ENCODE peak calls at places on chromosomes 11 and 22, in five cellular contexts. One of them, this sample, is unnamed.

GRCh38 chr22:28815101-28815500 is 14.7 kb upstream of the XBP1 start:
- DNase-seq in NCI-H1092 treated with DMSO at 0.1 percent for 48 hours: no peak
- DNase-seq in C1 segment of cervical spinal cord: no peak
- DNase-seq in stimulated activated CD8-positive, alpha-beta memory T cell treated with anti-CD3 and anti-CD28 coated beads, Interleukin-7, amount 100 ng/mL, for 1 hour: no peak
- DNase-seq in mammary epithelial cell: no peak
- DNase-seq in this sample: no peak

GRCh38 chr11:6608726-6609501 is 3.1 kb downstream of the TAF10 start:
- DNase-seq in NCI-H1092 treated with DMSO at 0.1 percent for 48 hours: no peak
- DNase-seq in C1 segment of cervical spinal cord: no peak
- DNase-seq in stimulated activated CD8-positive, alpha-beta memory T cell treated with anti-CD3 and anti-CD28 coated beads, Interleukin-7, amount 100 ng/mL, for 1 hour: no peak
- DNase-seq in mammary epithelial cell: no peak
- DNase-seq in this sample: no peak

GRCh38 chr11:16611395-16612233 is 126.8 kb upstream of the C11orf58 start:
- DNase-seq in NCI-H1092 treated with DMSO at 0.1 percent for 48 hours: peak; percentile 80
- DNase-seq in C1 segment of cervical spinal cord: no peak
- DNase-seq in stimulated activated CD8-positive, alpha-beta memory T cell treated with anti-CD3 and anti-CD28 coated beads, Interleukin-7, amount 100 ng/mL, for 1 hour: no peak
- DNase-seq in mammary epithelial cell: no peak
- DNase-seq in this sample: no peak

GRCh38 chr11:68140496-68141246 is 19.5 kb upstream of the CHKA start:
- DNase-seq in NCI-H1092 treated with DMSO at 0.1 percent for 48 hours: peak; percentile 74
- DNase-seq in C1 segment of cervical spinal cord: no peak
- DNase-seq in stimulated activated CD8-positive, alpha-beta memory T cell treated with anti-CD3 and anti-CD28 coated beads, Interleukin-7, amount 100 ng/mL, for 1 hour: no peak
- DNase-seq in mammary epithelial cell: no peak
- DNase-seq in this sample: no peak

GRCh38 chr22:45583504-45583903 is 80.8 kb downstream of the FBLN1 start:
- DNase-seq in NCI-H1092 treated with DMSO at 0.1 percent for 48 hours: no peak
- DNase-seq in C1 segment of cervical spinal cord: no peak
- DNase-seq in stimulated activated CD8-positive, alpha-beta memory T cell treated with anti-CD3 and anti-CD28 coated beads, Interleukin-7, amount 100 ng/mL, for 1 hour: no peak
- DNase-seq in mammary epithelial cell: no peak
- DNase-seq in this sample: no peak

GRCh38 chr11:34150494-34151151 is 45.2 kb downstream of the NAT10 start:
- DNase-seq in NCI-H1092 treated with DMSO at 0.1 percent for 48 hours: no peak
- DNase-seq in C1 segment of cervical spinal cord: no peak
- DNase-seq in stimulated activated CD8-positive, alpha-beta memory T cell treated with anti-CD3 and anti-CD28 coated beads, Interleukin-7, amount 100 ng/mL, for 1 hour: no peak
- DNase-seq in mammary epithelial cell: no peak
- DNase-seq in this sample: no peak

GRCh38 chr11:118353084-118353710 is 6.2 kb upstream of the UBE4A start:
- DNase-seq in NCI-H1092 treated with DMSO at 0.1 percent for 48 hours: peak; percentile 7
- DNase-seq in C1 segment of cervical spinal cord: no peak
- DNase-seq in stimulated activated CD8-positive, alpha-beta memory T cell treated with anti-CD3 and anti-CD28 coated beads, Interleukin-7, amount 100 ng/mL, for 1 hour: no peak
- DNase-seq in mammary epithelial cell: no peak
- DNase-seq in this sample: no peak

GRCh38 chr11:1205121-1205986 is 17.5 kb upstream of the MUC5B start:
- DNase-seq in NCI-H1092 treated with DMSO at 0.1 percent for 48 hours: no peak
- DNase-seq in C1 segment of cervical spinal cord: no peak
- DNase-seq in stimulated activated CD8-positive, alpha-beta memory T cell treated with anti-CD3 and anti-CD28 coated beads, Interleukin-7, amount 100 ng/mL, for 1 hour: no peak
- DNase-seq in mammary epithelial cell: no peak
- DNase-seq in this sample: no peak

GRCh38 chr11:111846640-111847039 is 24.7 kb downstream of the ALG9 start:
- DNase-seq in NCI-H1092 treated with DMSO at 0.1 percent for 48 hours: no peak
- DNase-seq in C1 segment of cervical spinal cord: no peak
- DNase-seq in stimulated activated CD8-positive, alpha-beta memory T cell treated with anti-CD3 and anti-CD28 coated beads, Interleukin-7, amount 100 ng/mL, for 1 hour: no peak
- DNase-seq in mammary epithelial cell: no peak
- DNase-seq in this sample: no peak

GRCh38 chr11:91981995-91982394 is 242.6 kb upstream of the FAT3 start:
- DNase-seq in NCI-H1092 treated with DMSO at 0.1 percent for 48 hours: no peak
- DNase-seq in C1 segment of cervical spinal cord: no peak
- DNase-seq in stimulated activated CD8-positive, alpha-beta memory T cell treated with anti-CD3 and anti-CD28 coated beads, Interleukin-7, amount 100 ng/mL, for 1 hour: no peak
- DNase-seq in mammary epithelial cell: peak; percentile 88
- DNase-seq in this sample: peak; percentile 89

GRCh38 chr11:43573233-43573632 is 107.3 kb upstream of the HSD17B12 start:
- DNase-seq in NCI-H1092 treated with DMSO at 0.1 percent for 48 hours: peak; percentile 34
- DNase-seq in C1 segment of cervical spinal cord: peak; percentile 17
- DNase-seq in stimulated activated CD8-positive, alpha-beta memory T cell treated with anti-CD3 and anti-CD28 coated beads, Interleukin-7, amount 100 ng/mL, for 1 hour: no peak
- DNase-seq in mammary epithelial cell: no peak
- DNase-seq in this sample: no peak

GRCh38 chr11:101441747-101442146 is 142.1 kb downstream of the TRPC6 start:
- DNase-seq in NCI-H1092 treated with DMSO at 0.1 percent for 48 hours: no peak
- DNase-seq in C1 segment of cervical spinal cord: no peak
- DNase-seq in stimulated activated CD8-positive, alpha-beta memory T cell treated with anti-CD3 and anti-CD28 coated beads, Interleukin-7, amount 100 ng/mL, for 1 hour: no peak
- DNase-seq in mammary epithelial cell: no peak
- DNase-seq in this sample: no peak